ENCODE peak calls at places on chromosomes 7 and 10, in six cellular contexts. D is SK-N-MC, B is uterus, A is adrenal gland, Y is Peyer's patch, N is IMR-90. Z is an unnamed sample.

GRCh38 chr10:8312861-8313260 is 258.4 kb downstream of the GATA3 start:
- DNase-seq in A (no peak), Y (no peak), D (no peak), B (no peak), N (peak), Z (no peak)

GRCh38 chr7:98200364-98200763 is 10.9 kb upstream of the BHLHA15 start:
- DNase-seq in N (no peak), D (no peak), B (no peak), A (no peak), Y (peak), Z (no peak)

GRCh38 chr10:91634898-91635297 is 2.0 kb upstream of the PPP1R3C start:
- DNase-seq in N (no peak), D (no peak), A (no peak), B (no peak), Y (no peak), Z (no peak)

GRCh38 chr10:77800738-77801266 is 125.8 kb downstream of the DLG5 start:
- DNase-seq in D (no peak), A (peak), B (no peak), Y (no peak), N (peak), Z (no peak)

GRCh38 chr10:128036746-128037542 is 89.3 kb downstream of the MKI67 start:
- DNase-seq in N (peak), D (no peak), Y (no peak), B (no peak), A (peak), Z (no peak)

GRCh38 chr10:33336606-33337334 is 2.3 kb upstream of the NRP1 start:
- DNase-seq in N (no peak), B (peak), D (no peak), Y (no peak), A (peak), Z (no peak)

GRCh38 chr7:82789883-82790609 is 346.5 kb upstream of the CACNA2D1 start:
- DNase-seq in B (no peak), A (no peak), N (peak), Y (no peak), D (no peak), Z (no peak)

GRCh38 chr10:43827853-43828252 is 179.2 kb upstream of the ZNF32 start:
- DNase-seq in N (no peak), B (no peak), Y (no peak), D (no peak), A (no peak), Z (no peak)

GRCh38 chr7:43362652-43363428 is 220.1 kb upstream of the STK17A start:
- DNase-seq in A (peak), N (peak), D (peak), B (no peak), Y (no peak), Z (no peak)

GRCh38 chr7:87506243-87507180 is 31.0 kb upstream of the ABCB4 start:
- DNase-seq in N (peak), D (peak), Y (no peak), B (no peak), A (no peak), Z (no peak)

GRCh38 chr10:16894834-16895233 is 77.6 kb upstream of the RSU1 start:
- DNase-seq in B (no peak), N (no peak), D (no peak), Y (no peak), A (no peak), Z (no peak)

GRCh38 chr10:15120523-15120922 is 23.4 kb downstream of the RPP38 start:
- DNase-seq in D (no peak), A (no peak), B (no peak), Y (no peak), N (peak), Z (no peak)

GRCh38 chr10:12909836-12910185 is 91.7 kb downstream of the CCDC3 start:
- DNase-seq in A (no peak), B (no peak), N (peak), D (no peak), Y (no peak), Z (no peak)

GRCh38 chr7:118872568-118872967 is 648.1 kb downstream of the ANKRD7 start:
- DNase-seq in D (no peak), N (no peak), B (no peak), A (no peak), Y (no peak), Z (no peak)

GRCh38 chr10:47257396-47258120 is 42.4 kb upstream of the GDF10 start:
- DNase-seq in A (no peak), Y (no peak), B (no peak), D (no peak), N (peak), Z (no peak)

GRCh38 chr7:45482451-45482850 is 91.7 kb upstream of the ADCY1 start:
- DNase-seq in N (no peak), Y (no peak), D (no peak), B (no peak), A (no peak), Z (no peak)

GRCh38 chr7:55246181-55246580 is 119.0 kb upstream of the LANCL2 start:
- DNase-seq in B (no peak), D (no peak), N (peak), Y (no peak), A (no peak), Z (peak)

GRCh38 chr7:105245398-105246099 is 143.2 kb downstream of the SRPK2 start:
- DNase-seq in Y (no peak), N (no peak), D (no peak), A (peak), B (no peak), Z (no peak)

GRCh38 chr10:102492983-102493382 is 9.5 kb downstream of the ACTR1A start:
- DNase-seq in A (peak), Y (no peak), N (no peak), D (no peak), B (no peak), Z (no peak)

DNA sequence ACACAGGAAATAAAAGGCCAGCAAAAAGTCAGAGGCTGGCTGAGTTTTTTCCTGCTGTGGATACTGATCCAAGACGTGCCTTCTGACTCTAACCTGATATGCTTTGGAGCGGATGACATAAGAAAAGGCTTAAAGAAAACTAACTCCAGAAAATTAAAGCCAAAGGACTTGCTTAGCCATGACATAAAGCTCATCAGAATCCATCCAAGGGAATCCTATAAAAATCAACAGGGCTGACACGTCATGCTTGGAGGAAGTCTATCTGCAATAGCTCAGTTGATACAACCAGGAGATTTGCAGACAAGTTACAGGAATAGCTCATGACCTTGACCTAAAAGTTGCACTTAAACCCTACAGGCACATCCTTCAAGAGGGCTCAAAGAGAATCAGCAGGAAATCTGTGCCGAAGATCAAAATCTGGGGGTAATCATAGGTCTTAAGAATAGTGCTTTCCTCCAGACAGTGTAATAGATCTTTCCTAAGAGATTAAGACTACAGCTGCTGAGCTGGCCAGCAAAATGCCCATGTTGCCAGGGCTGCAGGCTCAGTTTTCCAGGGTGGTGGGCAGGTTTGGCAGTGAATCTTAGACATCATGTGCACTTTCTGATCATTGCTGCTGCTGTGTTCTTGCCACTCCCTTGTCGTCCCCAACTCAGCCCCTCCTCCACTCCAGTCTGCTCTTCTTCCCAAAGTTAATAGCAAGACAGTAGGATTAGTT is 111.5 kb upstream of the SVIL start:
- DNase-seq in N (peak), B (no peak), Y (no peak), A (no peak), D (no peak), Z (peak)
- H3K27ac ChIP-seq in N (no peak), B (peak), Y (no peak), A (peak), D (no peak), Z (no peak)

DNA sequence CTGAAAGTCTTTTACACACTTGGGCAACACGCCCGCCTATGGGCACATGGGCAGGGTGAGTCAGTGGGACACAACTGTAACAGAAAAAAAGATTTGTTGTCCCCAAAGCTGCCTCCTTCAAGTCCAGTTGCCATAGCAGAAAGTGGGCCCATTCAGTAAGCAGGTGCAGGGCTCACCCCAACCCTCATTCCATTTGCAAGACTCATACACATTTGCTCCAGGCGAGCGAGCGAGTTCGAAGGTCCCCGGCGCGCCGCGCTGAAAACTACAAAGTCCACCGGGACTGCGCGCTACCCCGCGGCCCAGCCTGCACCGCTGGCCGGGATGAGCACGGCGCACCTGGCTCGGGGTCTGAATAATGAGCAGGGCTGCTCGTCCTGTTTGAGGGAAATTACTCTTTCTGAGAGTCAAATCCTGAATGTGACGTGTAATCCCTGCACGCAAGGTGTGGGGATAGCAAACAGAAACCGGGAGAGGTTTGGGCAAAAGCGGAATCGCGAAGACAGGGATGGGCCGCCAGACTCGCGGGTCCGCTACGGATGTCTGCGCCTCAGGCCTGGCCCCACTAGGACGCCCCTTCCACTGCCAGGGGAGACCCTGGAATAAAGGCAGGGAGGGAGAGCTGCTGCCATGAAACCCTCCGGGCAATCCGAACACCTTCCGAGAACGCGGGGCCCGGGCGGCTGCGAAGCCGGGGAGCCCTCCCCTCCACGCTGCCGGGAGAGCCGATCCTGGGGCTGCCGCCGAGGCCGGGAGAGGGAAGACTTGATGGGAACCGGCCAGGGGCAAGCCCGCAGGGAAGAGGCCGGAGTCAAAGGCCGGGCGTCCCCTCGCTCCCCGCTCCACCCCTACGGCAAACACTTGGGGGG is 982 bp downstream of the COBL start:
- DNase-seq in B (no peak), A (no peak), Y (no peak), N (no peak), D (no peak), Z (peak)
- H3K27ac ChIP-seq in B (no peak), A (no peak), Y (peak), N (no peak), D (no peak), Z (peak)

DNA sequence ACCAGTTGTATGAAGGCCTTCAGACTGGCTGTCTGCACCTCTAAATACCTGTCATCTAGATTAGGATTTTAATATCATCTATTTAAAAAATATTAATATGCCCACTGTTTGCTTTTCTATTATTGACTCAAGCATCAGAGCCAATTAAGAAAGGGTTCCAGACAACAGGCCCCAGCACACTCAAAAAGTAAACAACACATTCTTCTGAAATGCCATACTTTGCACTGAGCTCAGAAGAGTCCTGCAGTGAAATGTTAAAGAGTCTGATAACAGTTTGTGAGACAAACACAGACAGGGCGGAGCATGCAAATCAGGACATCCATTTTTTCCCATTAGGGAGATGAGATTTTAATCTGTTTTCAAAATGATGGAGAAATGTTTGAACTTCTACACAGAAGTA is 45.9 kb upstream of the KLF6 start:
- DNase-seq in B (no peak), A (no peak), Y (no peak), D (no peak), N (no peak), Z (no peak)
- H3K27ac ChIP-seq in B (no peak), A (no peak), Y (no peak), D (no peak), N (no peak), Z (peak)

GRCh38 chr10:22252286-22252800 is 34.5 kb upstream of the EBLN1 start:
- DNase-seq in D (no peak), B (peak), N (no peak), A (peak), Y (peak), Z (peak)
- H3K27ac ChIP-seq in D (no peak), B (peak), N (peak), A (peak), Y (peak), Z (peak)

GRCh38 chr10:44965651-44966097 is 6.1 kb downstream of the RASSF4 start:
- DNase-seq in A (no peak), D (no peak), B (no peak), Y (no peak), N (no peak), Z (peak)

GRCh38 chr10:44961931-44962750 is 2.5 kb downstream of the RASSF4 start:
- DNase-seq in B (no peak), N (no peak), A (no peak), D (no peak), Y (no peak), Z (peak)

GRCh38 chr10:44962870-44963738 is 3.5 kb downstream of the RASSF4 start:
- DNase-seq in N (no peak), A (no peak), B (no peak), D (no peak), Y (peak), Z (peak)

GRCh38 chr10:44965104-44965503 is 5.5 kb downstream of the RASSF4 start:
- DNase-seq in D (no peak), A (no peak), B (no peak), Y (no peak), N (no peak), Z (peak)

GRCh38 chr10:44963772-44964633 is 4.4 kb downstream of the RASSF4 start:
- DNase-seq in A (no peak), Y (peak), B (peak), D (no peak), N (no peak), Z (peak)
- H3K27ac ChIP-seq in A (peak), Y (peak), B (peak), D (no peak), N (peak), Z (peak)

GRCh38 chr10:24894728-24895127 is 57.7 kb downstream of the PRTFDC1 start:
- DNase-seq in A (no peak), N (no peak), B (no peak), Y (peak), D (no peak), Z (no peak)
- H3K27ac ChIP-seq in A (no peak), N (peak), B (no peak), Y (no peak), D (no peak), Z (no peak)

GRCh38 chr7:50565559-50565916 is 333 bp upstream of the DDC start:
- DNase-seq in Y (no peak), N (no peak), B (no peak), D (no peak), A (no peak), Z (no peak)

GRCh38 chr7:50565977-50566376 is 772 bp upstream of the DDC start:
- DNase-seq in B (no peak), N (no peak), D (no peak), A (no peak), Y (no peak), Z (no peak)

GRCh38 chr7:50562126-50562525 is 3.1 kb downstream of the DDC start:
- DNase-seq in D (no peak), B (no peak), A (no peak), N (no peak), Y (no peak), Z (no peak)

GRCh38 chr7:50564171-50564570 is 1.0 kb downstream of the DDC start:
- DNase-seq in D (no peak), B (no peak), Y (no peak), N (no peak), A (no peak), Z (no peak)

GRCh38 chr7:50564630-50565558 is at the start of gene DDC:
- DNase-seq in N (no peak), A (no peak), D (no peak), Y (no peak), B (no peak), Z (no peak)
- H3K27ac ChIP-seq in N (no peak), A (no peak), D (no peak), Y (peak), B (no peak), Z (no peak)

GRCh38 chr10:28282341-28282740 is 20.5 kb downstream of the MPP7 start:
- DNase-seq in Y (no peak), D (no peak), B (no peak), A (no peak), N (no peak), Z (no peak)

GRCh38 chr10:28281726-28282325 is 21.0 kb downstream of the MPP7 start:
- DNase-seq in B (no peak), A (no peak), D (no peak), N (no peak), Y (no peak), Z (no peak)

GRCh38 chr10:28284126-28284525 is 18.7 kb downstream of the MPP7 start:
- DNase-seq in N (no peak), A (no peak), Y (no peak), B (no peak), D (no peak), Z (no peak)

GRCh38 chr10:28285816-28286215 is 17.0 kb downstream of the MPP7 start:
- DNase-seq in A (no peak), N (no peak), D (no peak), B (no peak), Y (no peak), Z (no peak)

DNA sequence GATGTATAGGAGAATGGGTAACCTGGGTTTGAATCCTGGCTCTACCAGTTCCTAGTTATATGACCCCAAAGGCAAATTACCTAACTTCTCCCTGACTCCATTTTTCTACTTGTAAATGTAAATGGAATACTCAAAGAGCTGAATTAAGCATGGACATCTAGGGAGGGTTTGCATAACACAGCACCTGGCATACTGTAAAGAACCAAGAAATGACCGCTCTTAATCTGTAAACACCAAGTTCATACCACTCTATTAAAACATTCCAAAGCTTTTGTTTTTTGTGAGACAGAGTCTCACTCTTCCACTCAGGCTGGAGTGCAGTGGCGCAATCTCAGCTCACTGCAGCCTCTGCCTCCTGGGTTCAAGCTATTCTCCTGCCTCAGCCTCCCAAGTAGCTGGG is 19.6 kb downstream of the MPP7 start:
- DNase-seq in D (no peak), B (no peak), N (no peak), A (no peak), Y (no peak), Z (no peak)
- H3K27ac ChIP-seq in D (no peak), B (no peak), N (no peak), A (no peak), Y (no peak), Z (no peak)

GRCh38 chr10:46019541-46020343 is 10.7 kb downstream of the NCOA4 start:
- DNase-seq in Y (no peak), D (no peak), B (no peak), A (peak), N (no peak), Z (no peak)

GRCh38 chr10:46020344-46020656 is 10.1 kb downstream of the NCOA4 start:
- DNase-seq in D (no peak), N (no peak), Y (no peak), A (no peak), B (no peak), Z (no peak)

GRCh38 chr10:46018453-46019169 is 11.8 kb downstream of the NCOA4 start:
- DNase-seq in N (peak), D (no peak), B (no peak), A (no peak), Y (no peak), Z (no peak)

GRCh38 chr10:46017733-46018132 is 12.7 kb downstream of the NCOA4 start:
- DNase-seq in N (no peak), Y (no peak), D (no peak), A (no peak), B (no peak), Z (no peak)

GRCh38 chr10:46019170-46019528 is 11.3 kb downstream of the NCOA4 start:
- DNase-seq in A (no peak), B (no peak), D (no peak), Y (no peak), N (no peak), Z (no peak)
- H3K27ac ChIP-seq in A (peak), B (no peak), D (no peak), Y (peak), N (no peak), Z (peak)

GRCh38 chr7:128937271-128937646 is 468 bp upstream of the IRF5 start:
- DNase-seq in Y (no peak), D (no peak), N (no peak), B (no peak), A (no peak), Z (no peak)

GRCh38 chr7:128939861-128940410 is 2.2 kb downstream of the IRF5 start:
- DNase-seq in B (no peak), D (no peak), N (no peak), Y (peak), A (no peak), Z (no peak)

GRCh38 chr7:128939075-128939860 is 1.5 kb downstream of the IRF5 start:
- DNase-seq in N (no peak), Y (peak), B (no peak), A (no peak), D (no peak), Z (peak)

GRCh38 chr7:128937647-128938523 is at the start of gene IRF5:
- DNase-seq in A (peak), B (no peak), N (no peak), D (no peak), Y (peak), Z (no peak)

GRCh38 chr7:128938524-128939074 is 872 bp downstream of the IRF5 start:
- DNase-seq in D (no peak), B (no peak), N (no peak), A (no peak), Y (peak), Z (no peak)
- H3K27ac ChIP-seq in D (no peak), B (no peak), N (no peak), A (peak), Y (peak), Z (no peak)